ENCODE peak calls at places on chromosomes 5 and 9, in ten cellular contexts. N is glutamatergic neuron; Q is GM23248; E is tibial nerve; J is heart right ventricle; L is fibroblast of the conjunctiva; R is EL; A is body of pancreas; F is activated CD8-positive, alpha-beta memory T cell treated with anti-CD3 and anti-CD28 coated beads, Interleukin-2, amount 50 U/mL, for 4 hours; O is HEK293T. B is an unnamed sample.

GRCh38 chr5:55036477-55036876 is 12.4 kb downstream of the GZMK start:
- DNase-seq in E (no peak), A (no peak), J (no peak), F (no peak), O (no peak), N (no peak), Q (peak; percentile 30), L (no peak), R (peak; percentile 57), B (no peak)

GRCh38 chr9:95852059-95853032 is 23.1 kb upstream of the ERCC6L2 start:
- DNase-seq in N (no peak), J (no peak), Q (peak; percentile 75), E (no peak), R (peak; percentile 79), A (no peak), F (no peak), L (no peak), O (no peak), B (no peak)

GRCh38 chr9:106218427-106218826 is 524.1 kb downstream of the TMEM38B start:
- DNase-seq in F (no peak), Q (no peak), L (no peak), R (no peak), A (no peak), E (no peak), J (no peak), O (no peak), N (no peak), B (no peak)

GRCh38 chr5:124951105-124951504 is 204.7 kb upstream of the ZNF608 start:
- DNase-seq in F (no peak), L (no peak), O (no peak), N (no peak), E (no peak), J (no peak), A (no peak), Q (no peak), R (no peak), B (no peak)

GRCh38 chr9:2066312-2067273 is 51.4 kb downstream of the SMARCA2 start:
- DNase-seq in N (no peak), J (no peak), E (no peak), A (peak; percentile 36), R (peak; percentile 62), O (no peak), Q (peak; percentile 67), L (no peak), F (no peak), B (no peak)

GRCh38 chr5:138180183-138180782 is 1.4 kb downstream of the KIF20A start:
- DNase-seq in O (peak; percentile 53), J (no peak), A (no peak), R (peak; percentile 80), L (peak; percentile 53), E (no peak), N (no peak), Q (peak; percentile 71), F (no peak), B (no peak)

GRCh38 chr5:33892419-33893151 is 795 bp upstream of the ADAMTS12 start:
- DNase-seq in N (no peak), J (peak; percentile 30), F (no peak), A (peak; percentile 50), L (peak; percentile 91), E (no peak), O (no peak), Q (peak; percentile 93), R (peak; percentile 99), B (no peak)

GRCh38 chr5:104734046-104734445 is 1171.5 kb upstream of the NUDT12 start:
- DNase-seq in Q (no peak), O (no peak), F (no peak), R (no peak), L (no peak), E (no peak), J (no peak), A (no peak), N (no peak), B (no peak)

GRCh38 chr9:93116049-93116961 is 17.7 kb downstream of the NINJ1 start:
- DNase-seq in E (no peak), R (peak; percentile 73), J (peak; percentile 72), N (peak; percentile 18), O (no peak), F (no peak), L (no peak), A (peak; percentile 65), Q (peak; percentile 73), B (no peak)

GRCh38 chr9:97504381-97505216 is 3.1 kb downstream of the TMOD1 start:
- DNase-seq in A (peak; percentile 50), E (no peak), O (no peak), L (no peak), N (no peak), J (peak; percentile 34), Q (peak; percentile 52), F (no peak), R (no peak), B (no peak)

GRCh38 chr5:135031146-135031812 is 2.7 kb downstream of the PITX1 start:
- DNase-seq in F (no peak), J (no peak), Q (no peak), N (no peak), O (no peak), R (no peak), A (no peak), L (no peak), E (no peak), B (no peak)

GRCh38 chr9:110192531-110193326 is 15.2 kb downstream of the C9orf152 start:
- DNase-seq in N (no peak), E (no peak), J (no peak), L (peak; percentile 48), R (peak; percentile 79), F (no peak), O (no peak), A (no peak), Q (peak; percentile 91), B (no peak)

GRCh38 chr5:133754575-133755169 is 142.3 kb upstream of the FSTL4 start:
- DNase-seq in F (peak; percentile 21), L (no peak), O (peak; percentile 62), N (peak; percentile 35), R (no peak), A (peak; percentile 56), J (no peak), Q (peak; percentile 51), E (no peak), B (no peak)

GRCh38 chr5:178527458-178528307 is 62.5 kb downstream of the COL23A1 start:
- DNase-seq in A (no peak), R (no peak), F (no peak), O (no peak), E (no peak), J (peak; percentile 45), L (no peak), Q (no peak), N (no peak), B (no peak)

GRCh38 chr9:5435912-5436311 is 1.8 kb downstream of the PLGRKT start:
- DNase-seq in Q (peak; percentile 24), E (no peak), A (no peak), J (no peak), F (no peak), N (no peak), L (no peak), R (no peak), O (no peak), B (no peak)

GRCh38 chr5:139389701-139390638 is at the start of gene MZB1:
- DNase-seq in J (no peak), R (no peak), E (no peak), O (no peak), Q (no peak), A (no peak), N (no peak), L (no peak), F (peak; percentile 61), B (peak; percentile 34)

GRCh38 chr9:87107072-87107471 is 159.8 kb upstream of the GAS1 start:
- DNase-seq in R (peak; percentile 30), Q (no peak), J (no peak), A (no peak), F (no peak), E (no peak), L (no peak), N (no peak), O (peak; percentile 19), B (no peak)

GRCh38 chr9:29717576-29717975 is 2144.3 kb upstream of the C9orf72 start:
- DNase-seq in N (no peak), J (no peak), R (no peak), Q (no peak), A (no peak), F (no peak), E (no peak), L (no peak), O (no peak), B (no peak)

GRCh38 chr5:139795074-139796001 is at the start of gene PSD2:
- DNase-seq in F (peak; percentile 34), A (peak; percentile 59), O (peak; percentile 63), J (no peak), Q (peak; percentile 34), L (no peak), E (no peak), R (no peak), N (peak; percentile 67), B (peak; percentile 17)

GRCh38 chr5:59543826-59544442 is 349.6 kb downstream of the PDE4D start:
- DNase-seq in Q (no peak), J (no peak), N (no peak), R (no peak), A (peak; percentile 6), F (no peak), E (no peak), O (no peak), L (no peak), B (no peak)

GRCh38 chr5:128441165-128441564 is 96.9 kb downstream of the FBN2 start:
- DNase-seq in F (no peak), J (no peak), R (no peak), Q (no peak), E (no peak), N (no peak), O (no peak), L (no peak), A (no peak), B (no peak)

GRCh38 chr5:67265951-67266350 is 69.4 kb upstream of the CD180 start:
- DNase-seq in L (no peak), N (no peak), R (no peak), J (no peak), Q (no peak), F (no peak), E (no peak), A (no peak), O (no peak), B (no peak)

GRCh38 chr9:94017939-94018531 is 62.9 kb upstream of the BARX1 start:
- DNase-seq in O (no peak), Q (no peak), N (no peak), E (no peak), A (no peak), J (no peak), L (no peak), R (no peak), F (no peak), B (no peak)

GRCh38 chr9:19028835-19029451 is 4.1 kb downstream of the SAXO1 start:
- DNase-seq in J (peak; percentile 60), L (peak; percentile 59), Q (peak; percentile 80), A (peak; percentile 50), R (peak; percentile 70), E (no peak), O (peak; percentile 86), F (peak; percentile 18), N (peak; percentile 49), B (no peak)

GRCh38 chr9:81596671-81597426 is 92.5 kb downstream of the TLE1 start:
- DNase-seq in N (no peak), E (no peak), R (no peak), A (no peak), O (no peak), F (no peak), J (no peak), L (no peak), Q (no peak), B (no peak)

GRCh38 chr9:118732998-118733397 is 636.2 kb downstream of the BRINP1 start:
- DNase-seq in Q (no peak), O (no peak), J (no peak), R (no peak), E (no peak), F (no peak), L (no peak), A (no peak), N (no peak), B (no peak)

GRCh38 chr9:106800691-106801090 is 62.3 kb upstream of the ZNF462 start:
- DNase-seq in J (no peak), N (no peak), A (no peak), L (peak; percentile 36), R (peak; percentile 45), E (no peak), O (no peak), F (no peak), Q (peak; percentile 8), B (no peak)

GRCh38 chr9:126014726-126015125 is 267.6 kb downstream of the PBX3 start:
- DNase-seq in R (no peak), N (no peak), L (no peak), F (no peak), A (no peak), J (no peak), E (no peak), O (no peak), Q (no peak), B (no peak)